ENCODE peak calls at places on chromosome 3, in seven cellular contexts. F, V, K, Y, R, E and Z are unnamed samples.

GRCh38 chr3:171620825-171621434 is 160.7 kb upstream of the TNIK start:
- DNase-seq in F (no peak), V (peak), K (no peak), Y (no peak), R (peak), E (no peak), Z (peak)

GRCh38 chr3:8497582-8497981 is 4.0 kb upstream of the LMCD1 start:
- DNase-seq in F (no peak), V (no peak), K (no peak), Y (no peak), R (peak), E (no peak), Z (no peak)

GRCh38 chr3:71989165-71989564 is 204.2 kb upstream of the PROK2 start:
- DNase-seq in F (no peak), V (no peak), K (no peak), Y (no peak), R (peak), E (no peak), Z (no peak)

GRCh38 chr3:170585937-170586310 is at the start of gene SLC7A14:
- DNase-seq in F (peak), V (no peak), K (peak), Y (peak), R (peak), E (no peak), Z (no peak)

GRCh38 chr3:133448478-133449122 is 48.7 kb downstream of the BFSP2 start:
- DNase-seq in F (no peak), V (no peak), K (no peak), Y (no peak), R (no peak), E (peak), Z (no peak)

GRCh38 chr3:127177226-127177625 is 15.7 kb upstream of the PRR23E start:
- DNase-seq in F (no peak), V (no peak), K (no peak), Y (no peak), R (no peak), E (peak), Z (no peak)

GRCh38 chr3:88334187-88334868 is 184.6 kb downstream of the C3orf38 start:
- DNase-seq in F (no peak), V (no peak), K (no peak), Y (no peak), R (no peak), E (no peak), Z (no peak)

GRCh38 chr3:45034612-45035252 is 8.6 kb downstream of the CLEC3B start:
- DNase-seq in F (no peak), V (no peak), K (no peak), Y (no peak), R (no peak), E (peak), Z (no peak)

GRCh38 chr3:81752604-81753003 is 8.8 kb downstream of the GBE1 start:
- DNase-seq in F (no peak), V (no peak), K (no peak), Y (no peak), R (no peak), E (no peak), Z (no peak)

GRCh38 chr3:114231616-114232015 is 5.8 kb downstream of the ZNF80 start:
- DNase-seq in F (no peak), V (no peak), K (no peak), Y (no peak), R (no peak), E (no peak), Z (no peak)

GRCh38 chr3:13420051-13420816 is at the start of gene NUP210:
- DNase-seq in F (peak), V (no peak), K (peak), Y (peak), R (no peak), E (peak), Z (peak)

GRCh38 chr3:134640872-134641470 is 9.9 kb downstream of the KY start:
- DNase-seq in F (peak), V (peak), K (peak), Y (peak), R (peak), E (peak), Z (peak)

GRCh38 chr3:156535162-156535627 is 19.7 kb downstream of the SSR3 start:
- DNase-seq in F (peak), V (peak), K (no peak), Y (no peak), R (peak), E (peak), Z (peak)

GRCh38 chr3:24003466-24003865 is 58.4 kb downstream of the NR1D2 start:
- DNase-seq in F (no peak), V (no peak), K (no peak), Y (no peak), R (no peak), E (no peak), Z (no peak)

GRCh38 chr3:97576221-97576620 is 188.3 kb upstream of the ARL6 start:
- DNase-seq in F (no peak), V (no peak), K (no peak), Y (no peak), R (no peak), E (no peak), Z (no peak)

GRCh38 chr3:98732239-98733054 is 30.7 kb upstream of the ST3GAL6 start:
- DNase-seq in F (peak), V (peak), K (peak), Y (peak), R (peak), E (no peak), Z (peak)

GRCh38 chr3:68866157-68866556 is 66.2 kb downstream of the TAFA4 start:
- DNase-seq in F (peak), V (no peak), K (peak), Y (no peak), R (no peak), E (no peak), Z (no peak)

GRCh38 chr3:20608054-20608738 is 422.2 kb upstream of the SGO1 start:
- DNase-seq in F (no peak), V (no peak), K (no peak), Y (no peak), R (no peak), E (no peak), Z (no peak)

GRCh38 chr3:58642846-58643245 is 23.7 kb downstream of the FAM3D start:
- DNase-seq in F (no peak), V (no peak), K (no peak), Y (no peak), R (no peak), E (no peak), Z (no peak)
- TF ChIP-seq EZH2phosphoT487 in F (no peak), V (no peak), K (no peak), Y (no peak), R (no peak), E (no peak), Z (no peak)

GRCh38 chr3:102020670-102021069 is 171.4 kb downstream of the NFKBIZ start:
- DNase-seq in F (no peak), V (no peak), K (no peak), Y (no peak), R (no peak), E (no peak), Z (no peak)
- TF ChIP-seq EZH2phosphoT487 in F (no peak), V (no peak), K (no peak), Y (no peak), R (no peak), E (no peak), Z (no peak)

DNA sequence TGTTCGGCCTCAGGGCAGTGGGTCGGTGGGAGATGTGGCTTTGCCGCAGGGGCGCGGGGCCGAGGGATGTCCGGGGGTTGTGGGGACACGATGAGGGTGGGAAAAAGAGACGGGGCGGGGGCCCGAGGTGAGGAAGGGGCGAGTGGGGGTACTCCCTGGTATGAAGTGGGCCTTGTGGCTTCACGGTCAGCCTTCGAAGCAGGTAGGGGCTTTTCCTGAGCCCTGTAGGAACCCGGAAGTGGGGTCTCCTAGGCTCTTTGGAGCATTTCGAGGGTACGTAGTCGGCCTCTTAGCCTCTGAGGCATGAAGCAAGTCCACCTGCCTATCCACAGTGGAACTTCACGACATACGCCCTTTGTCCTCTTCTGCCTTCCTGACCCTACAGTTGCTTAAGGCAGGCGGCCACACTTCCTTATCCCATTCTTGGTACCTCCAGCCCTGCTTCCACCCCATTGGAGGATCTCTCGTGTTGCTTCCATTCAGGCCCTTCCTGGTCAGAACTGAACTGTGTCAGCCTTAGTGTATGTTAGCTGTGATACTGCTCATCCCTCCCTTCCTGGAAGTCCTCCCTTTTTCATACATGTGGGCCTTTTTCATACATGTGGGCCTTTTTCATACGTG is 389 bp downstream of the ARPC4 start:
- DNase-seq in F (peak), V (no peak), K (peak), Y (peak), R (peak), E (peak), Z (peak)
- TF ChIP-seq EZH2phosphoT487 in F (no peak), V (no peak), K (no peak), Y (no peak), R (no peak), E (no peak), Z (no peak)

DNA sequence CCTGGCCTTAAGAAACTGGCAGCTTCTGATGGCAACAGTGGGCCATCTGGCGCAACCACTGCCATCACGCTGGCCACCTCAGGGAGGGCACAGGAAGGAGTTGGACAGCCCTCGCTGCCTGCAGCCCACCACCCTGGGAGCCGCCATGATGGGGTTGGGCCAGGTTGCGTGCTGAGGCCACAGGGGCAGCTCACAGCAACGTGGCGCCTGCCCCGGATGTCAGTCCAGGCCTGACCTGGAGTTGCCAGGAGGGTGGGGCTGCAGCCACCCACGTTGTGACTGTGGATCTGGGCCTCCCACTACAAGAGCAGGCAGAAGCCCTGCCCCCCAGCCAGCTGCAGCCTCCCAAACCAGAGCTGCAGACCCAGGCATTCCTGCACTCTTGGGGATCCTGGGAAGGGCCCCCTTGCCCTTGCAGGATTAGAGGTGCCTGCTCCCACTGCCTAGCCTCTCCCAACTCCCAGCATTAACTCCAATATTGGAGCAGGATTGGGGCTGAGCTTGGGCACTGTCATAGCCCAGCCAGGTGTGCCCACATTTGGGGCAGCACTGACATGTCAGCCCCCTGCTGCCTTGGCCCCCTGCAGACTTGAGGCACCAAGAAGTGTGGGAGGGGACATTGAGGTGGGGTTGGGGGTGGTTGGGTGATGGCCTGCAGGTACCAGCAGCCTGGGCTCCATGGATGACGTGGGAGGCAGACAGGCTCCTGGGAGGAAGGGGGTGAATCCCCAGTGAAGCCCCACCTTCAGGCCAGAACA is 468.9 kb upstream of the CCDC54 start:
- DNase-seq in F (no peak), V (no peak), K (no peak), Y (no peak), R (no peak), E (no peak), Z (no peak)
- TF ChIP-seq EZH2phosphoT487 in F (no peak), V (no peak), K (no peak), Y (no peak), R (no peak), E (no peak), Z (no peak)

GRCh38 chr3:191425322-191425734 is 35.6 kb upstream of the PYDC2 start:
- DNase-seq in F (no peak), V (no peak), K (no peak), Y (peak), R (no peak), E (no peak), Z (no peak)
- TF ChIP-seq EZH2phosphoT487 in F (no peak), V (no peak), K (no peak), Y (no peak), R (no peak), E (no peak), Z (no peak)

DNA sequence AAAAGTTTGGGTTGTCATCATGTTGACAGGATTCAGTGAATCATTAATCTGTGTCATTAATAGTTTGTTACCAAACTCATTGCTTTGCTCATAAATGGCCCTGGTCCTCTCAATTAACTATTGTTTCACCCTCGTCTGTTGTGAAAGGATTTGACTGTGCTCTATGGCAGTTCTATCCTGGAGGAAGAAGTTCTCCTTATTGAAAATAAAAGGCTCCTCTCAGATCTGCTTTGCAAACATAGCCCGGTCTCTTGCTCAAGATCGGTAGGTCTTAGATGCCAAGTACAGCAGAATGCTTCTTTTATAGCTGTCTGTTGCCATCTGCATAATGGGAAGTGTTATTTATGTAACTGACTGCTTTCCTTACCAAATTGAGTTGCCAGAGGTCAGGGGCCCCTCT is 146.5 kb downstream of the EBLN2 start:
- DNase-seq in F (no peak), V (no peak), K (no peak), Y (no peak), R (no peak), E (no peak), Z (no peak)
- TF ChIP-seq EZH2phosphoT487 in F (no peak), V (no peak), K (no peak), Y (no peak), R (no peak), E (no peak), Z (no peak)

DNA sequence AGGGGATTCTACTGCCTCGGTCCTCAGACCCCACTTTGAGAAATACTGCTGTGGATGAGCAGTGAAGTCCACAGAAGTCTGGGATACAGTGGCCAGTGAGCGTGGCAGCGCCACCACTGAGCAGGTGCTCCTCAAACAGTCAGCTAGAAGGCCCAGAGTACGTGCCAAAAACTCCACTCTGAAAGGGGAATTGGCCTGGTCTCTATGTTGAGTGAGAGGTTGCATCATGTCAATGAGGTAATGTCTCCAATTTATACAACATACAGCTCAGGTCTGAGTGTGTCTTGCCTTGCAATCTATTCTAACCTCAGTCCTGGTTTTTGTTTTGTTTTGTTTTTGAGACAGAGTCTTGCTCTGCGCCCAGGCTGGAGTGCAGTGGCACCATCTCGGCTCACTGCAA is 53.3 kb upstream of the ETV5 start:
- DNase-seq in F (no peak), V (no peak), K (no peak), Y (no peak), R (no peak), E (peak), Z (no peak)
- TF ChIP-seq EZH2phosphoT487 in F (no peak), V (no peak), K (no peak), Y (no peak), R (no peak), E (no peak), Z (no peak)